ENCODE peak calls at places on chromosomes 7 and 10, in ten cellular contexts. S, A, X, Z, E, C, F, K, G and P are unnamed samples.

GRCh38 chr7:42414028-42414427 is 177.0 kb upstream of the GLI3 start:
- DNase-seq in S (no peak), A (no peak), X (no peak), Z (no peak), E (no peak), C (no peak), F (no peak), K (no peak), G (no peak), P (no peak)

GRCh38 chr7:5417106-5418071 is 6.2 kb downstream of the TNRC18 start:
- DNase-seq in S (peak; percentile 69), A (peak; percentile 22), X (no peak), Z (no peak), E (no peak), C (no peak), F (peak; percentile 79), K (peak; percentile 79), G (no peak), P (peak; percentile 34)

GRCh38 chr10:70085975-70086613 is 33.4 kb downstream of the MACROH2A2 start:
- DNase-seq in S (no peak), A (no peak), X (no peak), Z (no peak), E (no peak), C (no peak), F (no peak), K (no peak), G (no peak), P (no peak)

GRCh38 chr7:146115665-146116451 is 743 bp upstream of the CNTNAP2 start:
- DNase-seq in S (peak; percentile 52), A (peak; percentile 94), X (peak; percentile 63), Z (no peak), E (no peak), C (peak; percentile 19), F (peak; percentile 98), K (peak; percentile 86), G (peak; percentile 97), P (peak; percentile 88)

GRCh38 chr10:60423920-60424319 is 34.2 kb upstream of the ANK3 start:
- DNase-seq in S (no peak), A (no peak), X (no peak), Z (no peak), E (no peak), C (no peak), F (no peak), K (no peak), G (no peak), P (no peak)

GRCh38 chr7:27156901-27157716 is 634 bp upstream of the HOXA7 start:
- DNase-seq in S (no peak), A (no peak), X (no peak), Z (peak; percentile 74), E (no peak), C (no peak), F (peak; percentile 31), K (no peak), G (peak; percentile 52), P (peak; percentile 48)

GRCh38 chr7:73817121-73817520 is 13.7 kb upstream of the CLDN4 start:
- DNase-seq in S (peak; percentile 7), A (no peak), X (no peak), Z (no peak), E (no peak), C (no peak), F (peak; percentile 22), K (no peak), G (no peak), P (no peak)

GRCh38 chr7:77649950-77650349 is 46.3 kb upstream of the RSBN1L start:
- DNase-seq in S (no peak), A (peak; percentile 23), X (no peak), Z (no peak), E (no peak), C (no peak), F (no peak), K (no peak), G (no peak), P (no peak)

GRCh38 chr7:66629222-66629658 is 559 bp downstream of the KCTD7 start:
- DNase-seq in S (peak; percentile 56), A (no peak), X (no peak), Z (no peak), E (no peak), C (no peak), F (no peak), K (no peak), G (no peak), P (peak; percentile 94)

GRCh38 chr7:66628361-66629221 is at the start of gene KCTD7:
- DNase-seq in S (peak; percentile 99), A (peak; percentile 99), X (peak; percentile 99), Z (peak; percentile 98), E (peak; percentile 97), C (peak; percentile 100), F (peak; percentile 99), K (peak; percentile 99), G (peak; percentile 94), P (peak; percentile 100)

GRCh38 chr7:66631471-66631870 is 2.8 kb downstream of the KCTD7 start:
- DNase-seq in S (no peak), A (no peak), X (no peak), Z (no peak), E (no peak), C (no peak), F (no peak), K (no peak), G (no peak), P (no peak)

GRCh38 chr7:66629659-66630058 is 978 bp downstream of the KCTD7 start:
- DNase-seq in S (no peak), A (no peak), X (no peak), Z (no peak), E (no peak), C (no peak), F (no peak), K (no peak), G (no peak), P (no peak)

DNA sequence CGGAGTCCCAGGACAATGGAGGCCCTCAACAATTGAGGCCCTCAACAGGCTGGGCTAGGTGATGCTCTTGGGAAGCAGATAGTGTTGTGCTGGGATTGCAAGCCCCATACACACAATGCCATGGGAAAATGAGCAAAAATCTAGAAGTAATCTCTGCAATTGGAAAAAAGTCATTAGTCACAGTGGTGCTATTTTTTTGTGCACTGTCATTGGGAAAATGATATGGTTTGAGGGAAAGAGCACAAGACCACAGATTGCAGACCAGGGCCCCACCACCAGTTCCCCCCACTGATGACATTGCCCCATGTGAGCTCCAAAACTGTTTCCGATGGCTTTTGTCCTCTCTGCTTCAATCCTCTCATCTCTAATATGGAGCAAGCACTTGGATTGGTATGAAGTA is 1.8 kb downstream of the KCTD7 start:
- DNase-seq in S (no peak), A (no peak), X (no peak), Z (no peak), E (no peak), C (no peak), F (no peak), K (no peak), G (no peak), P (no peak)
- H3K4me3 ChIP-seq in S (no peak overlapping the region), A (no peak overlapping the region), X (no peak overlapping the region), Z (no peak overlapping the region), E (no peak overlapping the region), C (no peak overlapping the region), F (peak overlapping the region; percentile 84), K (no peak overlapping the region), G (no peak overlapping the region), P (no peak overlapping the region)

GRCh38 chr7:66737667-66738066 is 2.9 kb upstream of the RABGEF1 start:
- DNase-seq in S (no peak), A (no peak), X (no peak), Z (no peak), E (no peak), C (no peak), F (no peak), K (no peak), G (no peak), P (peak; percentile 31)
- H3K27me3 ChIP-seq in S (no peaks in the 10 kb centered on the region), A (no peaks in the 10 kb centered on the region), X (no peaks in the 10 kb centered on the region), Z (no peaks in the 10 kb centered on the region), E (no peaks in the 10 kb centered on the region), C (no peaks in the 10 kb centered on the region), F (no peaks in the 10 kb centered on the region), K (no peaks in the 10 kb centered on the region), G (no peaks in the 10 kb centered on the region), P (no peaks in the 10 kb centered on the region)

DNA sequence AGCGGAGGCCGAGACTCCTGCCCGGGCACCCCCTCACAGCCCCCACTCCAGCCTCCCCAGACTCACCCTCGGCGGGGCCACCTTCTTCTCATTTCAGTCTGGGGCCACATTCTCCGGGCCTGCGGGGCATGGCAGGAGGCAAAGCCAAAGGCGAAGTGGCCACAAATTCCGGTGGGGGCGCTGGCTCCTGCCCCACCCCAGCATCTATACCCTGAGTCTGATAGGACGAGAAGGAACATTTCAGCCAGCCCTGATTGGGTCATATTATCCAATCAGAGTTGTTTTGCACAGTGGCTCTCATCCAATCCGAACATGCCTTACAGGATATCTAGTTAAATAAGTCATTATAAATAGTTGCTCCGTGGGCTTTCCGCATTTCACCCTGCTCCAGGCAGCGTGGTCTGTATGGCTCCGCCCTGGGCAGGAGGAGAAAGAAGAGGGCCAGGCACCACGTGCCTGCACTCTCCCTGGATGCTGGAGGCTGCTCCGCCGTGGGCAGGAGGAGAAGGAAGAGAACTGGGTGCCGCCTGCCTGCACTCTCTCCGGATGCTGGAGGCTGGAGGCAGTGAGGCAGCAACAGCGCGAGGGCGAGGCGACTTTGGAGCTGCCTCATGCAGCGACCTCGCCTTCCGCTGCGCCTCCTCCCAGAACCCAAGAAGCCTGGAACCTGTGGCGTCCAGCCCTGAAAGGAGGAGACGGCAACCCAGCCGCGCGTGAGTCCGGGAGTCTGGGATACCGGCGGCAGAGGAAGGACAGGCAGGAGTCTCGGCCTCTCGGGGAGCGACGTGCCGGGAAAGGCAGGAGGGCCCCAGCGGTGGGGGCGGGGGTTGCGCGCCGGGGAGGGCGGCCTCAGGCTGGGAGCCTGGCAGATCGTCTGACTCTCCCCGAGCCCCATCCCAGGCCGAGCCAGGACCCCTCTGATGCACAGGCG is 162.9 kb downstream of the ZNF33B start:
- DNase-seq in S (peak; percentile 45), A (no peak), X (peak; percentile 20), Z (no peak), E (no peak), C (no peak), F (no peak), K (no peak), G (no peak), P (peak; percentile 4)
- H3K4me3 ChIP-seq in S (peak overlapping the region; percentile 57), A (no peak overlapping the region), X (no peak overlapping the region), Z (peak overlapping the region; percentile 38), E (peak overlapping the region; percentile 49), C (no peak overlapping the region), F (no peak overlapping the region), K (no peak overlapping the region), G (no peak overlapping the region), P (no peak overlapping the region)

GRCh38 chr7:129188372-129188891 is at the start of gene SMO:
- DNase-seq in S (no peak), A (peak; percentile 96), X (peak; percentile 58), Z (no peak), E (no peak), C (peak; percentile 63), F (peak; percentile 94), K (peak; percentile 90), G (peak; percentile 91), P (peak; percentile 98)

GRCh38 chr7:129188892-129189660 is 643 bp downstream of the SMO start:
- DNase-seq in S (no peak), A (peak; percentile 58), X (peak; percentile 29), Z (no peak), E (no peak), C (peak; percentile 47), F (peak; percentile 73), K (peak; percentile 60), G (peak; percentile 72), P (no peak)

GRCh38 chr7:129193892-129194291 is 5.5 kb downstream of the SMO start:
- DNase-seq in S (no peak), A (no peak), X (no peak), Z (no peak), E (no peak), C (no peak), F (no peak), K (no peak), G (no peak), P (no peak)

GRCh38 chr7:129189661-129190310 is 1.4 kb downstream of the SMO start:
- DNase-seq in S (no peak), A (no peak), X (no peak), Z (no peak), E (no peak), C (no peak), F (no peak), K (peak; percentile 2), G (no peak), P (no peak)

DNA sequence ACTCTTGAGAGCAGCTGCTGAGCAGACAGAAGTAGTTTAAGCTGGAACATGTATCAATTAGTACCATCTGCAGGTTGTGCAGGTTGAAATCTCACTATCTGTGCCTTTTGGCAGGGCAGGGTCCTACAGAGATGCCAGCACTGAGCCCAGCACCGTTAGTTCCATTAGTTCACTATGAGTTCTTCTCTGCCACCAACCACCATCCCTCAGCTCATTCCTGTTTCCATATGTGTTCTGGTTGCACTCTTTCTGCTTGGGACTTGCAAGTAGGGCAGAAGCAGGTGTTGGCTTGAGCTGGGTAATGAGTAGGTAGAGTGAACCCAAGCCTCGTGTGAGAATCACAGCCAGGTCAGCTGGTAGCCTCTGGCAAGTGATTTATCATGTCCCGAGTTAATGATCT is 2.8 kb downstream of the SMO start:
- DNase-seq in S (no peak), A (no peak), X (no peak), Z (no peak), E (no peak), C (no peak), F (no peak), K (peak; percentile 3), G (no peak), P (peak; percentile 8)
- H3K27me3 ChIP-seq in S (peaks cover 49% of the 10 kb centered on the region), A (no peaks in the 10 kb centered on the region), X (no peaks in the 10 kb centered on the region), Z (no peaks in the 10 kb centered on the region), E (no peaks in the 10 kb centered on the region), C (no peaks in the 10 kb centered on the region), F (peaks cover 15% of the 10 kb centered on the region), K (no peaks in the 10 kb centered on the region), G (peaks cover 12% of the 10 kb centered on the region), P (peaks cover 16% of the 10 kb centered on the region)